ENCODE peak calls at places on chromosome 21, in six cellular contexts. B is NCI-H1105 treated with DMSO at 0.1 percent for 48 hours; Q is fibroblast of the conjunctiva; D is stimulated activated CD4-positive, alpha-beta T cell treated with anti-CD3 and anti-CD28 coated beads, Interleukin-4, amount 100 ng/mL, for 1 hour; R is ELR; Z is activated CD4-positive, CD25-positive, alpha-beta regulatory T cell treated with anti-CD3 and anti-CD28 coated beads, Interleukin-2, amount 50 U/mL, for 72 hours. E is an unnamed sample.

GRCh38 chr21:16287060-16287459 is 557.3 kb downstream of the USP25 start:
- DNase-seq in B (no peak), Z (no peak), D (no peak), Q (no peak), R (no peak), E (no peak)

GRCh38 chr21:45290948-45291612 is 3.4 kb upstream of the POFUT2 start:
- DNase-seq in Z (no peak), R (no peak), D (no peak), Q (no peak), B (no peak), E (peak)

GRCh38 chr21:43757601-43758000 is 18.5 kb downstream of the CSTB start:
- DNase-seq in Q (no peak), D (no peak), Z (no peak), R (no peak), B (no peak), E (no peak)

GRCh38 chr21:33026878-33027400 is 1.2 kb downstream of the OLIG2 start:
- DNase-seq in D (no peak), B (no peak), R (no peak), Q (no peak), Z (no peak), E (no peak)

GRCh38 chr21:44681152-44681551 is 811 bp downstream of the KRTAP12-1 start:
- DNase-seq in Q (no peak), B (no peak), R (no peak), Z (no peak), D (no peak), E (no peak)

GRCh38 chr21:23837564-23837963 is 1769.7 kb downstream of the MRPL39 start:
- DNase-seq in Q (no peak), D (no peak), R (no peak), B (no peak), Z (no peak), E (no peak)

GRCh38 chr21:32426592-32427051 is 14.1 kb downstream of the EVA1C start:
- DNase-seq in D (no peak), R (peak), Z (no peak), B (no peak), Q (no peak), E (no peak)

GRCh38 chr21:36499578-36500471 is 19.9 kb upstream of the CLDN14 start:
- DNase-seq in Q (no peak), D (no peak), R (peak), B (no peak), Z (no peak), E (no peak)

GRCh38 chr21:30408782-30409494 is 13.1 kb downstream of the KRTAP13-1 start:
- DNase-seq in R (peak), B (peak), Q (peak), D (no peak), Z (no peak), E (peak)

GRCh38 chr21:28298251-28298672 is 694.4 kb downstream of the LTN1 start:
- DNase-seq in R (peak), Z (no peak), B (no peak), D (no peak), Q (no peak), E (no peak)

GRCh38 chr21:42012763-42013329 is 2.7 kb upstream of the ZBTB21 start:
- DNase-seq in R (no peak), Z (no peak), Q (no peak), D (no peak), B (no peak), E (no peak)

GRCh38 chr21:44987886-44988606 is 48.2 kb downstream of the SLX9 start:
- DNase-seq in Q (no peak), R (no peak), D (no peak), B (no peak), Z (no peak), E (no peak)

GRCh38 chr21:36097427-36098230 is 27.8 kb downstream of the CBR1 start:
- DNase-seq in Q (no peak), Z (no peak), B (no peak), R (peak), D (no peak), E (no peak)

GRCh38 chr21:44874240-44874496 is 678 bp upstream of the PTTG1IP start:
- DNase-seq in B (peak), Q (no peak), R (no peak), Z (no peak), D (no peak), E (no peak)

GRCh38 chr21:42830456-42831455 is 48.6 kb downstream of the WDR4 start:
- DNase-seq in Z (no peak), R (no peak), B (no peak), D (no peak), Q (no peak), E (no peak)

GRCh38 chr21:20329636-20330035 is 668.6 kb upstream of the NCAM2 start:
- DNase-seq in R (no peak), B (no peak), Z (no peak), D (no peak), Q (no peak), E (no peak)

GRCh38 chr21:27802816-27803475 is 836.1 kb upstream of the ADAMTS5 start:
- DNase-seq in D (no peak), R (peak), Z (no peak), B (peak), Q (no peak), E (peak)

GRCh38 chr21:44426663-44427191 is 28.6 kb upstream of the LRRC3 start:
- DNase-seq in B (no peak), Z (peak), Q (no peak), D (no peak), R (no peak), E (no peak)

GRCh38 chr21:33734326-33734725 is 92.0 kb downstream of the ITSN1 start:
- DNase-seq in Q (no peak), Z (no peak), R (no peak), D (no peak), B (no peak), E (no peak)

GRCh38 chr21:26412831-26413329 is 160.2 kb downstream of the CYYR1 start:
- DNase-seq in R (no peak), Q (no peak), D (no peak), B (no peak), Z (no peak), E (no peak)

GRCh38 chr21:25103500-25104207 is 503.6 kb downstream of the MRPL39 start:
- DNase-seq in R (peak), B (no peak), D (no peak), Z (no peak), Q (no peak), E (no peak)

GRCh38 chr21:28900481-28900880 is 92.2 kb downstream of the LTN1 start:
- DNase-seq in Z (no peak), Q (no peak), R (no peak), B (no peak), D (no peak), E (no peak)

GRCh38 chr21:16535100-16535418 is 805.3 kb downstream of the USP25 start:
- DNase-seq in B (peak), Q (peak), R (peak), Z (no peak), D (no peak), E (no peak)

GRCh38 chr21:27464643-27465042 is 497.8 kb upstream of the ADAMTS5 start:
- DNase-seq in Q (no peak), B (no peak), Z (no peak), R (peak), D (no peak), E (no peak)

GRCh38 chr21:20443558-20444155 is 554.6 kb upstream of the NCAM2 start:
- DNase-seq in B (peak), R (peak), Q (no peak), D (no peak), Z (no peak), E (no peak)

GRCh38 chr21:38291875-38292274 is 35.1 kb downstream of the KCNJ15 start:
- DNase-seq in R (no peak), B (no peak), Q (no peak), Z (no peak), D (no peak), E (no peak)

GRCh38 chr21:45420061-45420521 is 15.1 kb downstream of the COL18A1 start:
- DNase-seq in Q (no peak), D (no peak), B (no peak), R (no peak), Z (no peak), E (no peak)

GRCh38 chr21:15896501-15896900 is 166.7 kb downstream of the USP25 start:
- DNase-seq in B (no peak), R (no peak), D (no peak), Z (no peak), Q (no peak), E (no peak)